ENCODE peak calls at places on chromosomes 2 and 18, in six cellular contexts. One of them, this sample, is unnamed.

GRCh38 chr18:58887613-58887963 is 22.9 kb downstream of the ZNF532 start:
- DNase-seq in amniotic stem cell: no peak
- DNase-seq in B cell: peak; percentile 55
- DNase-seq in activated gamma-delta T cell: no peak
- DNase-seq in IMR-90: no peak
- DNase-seq in nephron progenitor cell: no peak
- DNase-seq in this sample: peak; percentile 81

GRCh38 chr18:33957705-33958104 is 267.0 kb downstream of the NOL4 start:
- DNase-seq in amniotic stem cell: no peak
- DNase-seq in B cell: no peak
- DNase-seq in activated gamma-delta T cell: no peak
- DNase-seq in IMR-90: no peak
- DNase-seq in nephron progenitor cell: no peak
- DNase-seq in this sample: no peak

GRCh38 chr18:78378403-78378802 is 601.2 kb upstream of the SALL3 start:
- DNase-seq in amniotic stem cell: no peak
- DNase-seq in B cell: no peak
- DNase-seq in activated gamma-delta T cell: no peak
- DNase-seq in IMR-90: no peak
- DNase-seq in nephron progenitor cell: no peak
- DNase-seq in this sample: no peak

GRCh38 chr18:25805323-25805722 is 285.1 kb downstream of the SS18 start:
- DNase-seq in amniotic stem cell: no peak
- DNase-seq in B cell: no peak
- DNase-seq in activated gamma-delta T cell: no peak
- DNase-seq in IMR-90: peak; percentile 89
- DNase-seq in nephron progenitor cell: no peak
- DNase-seq in this sample: no peak

GRCh38 chr18:46711444-46711863 is 45.4 kb downstream of the ST8SIA5 start:
- DNase-seq in amniotic stem cell: no peak
- DNase-seq in B cell: no peak
- DNase-seq in activated gamma-delta T cell: no peak
- DNase-seq in IMR-90: no peak
- DNase-seq in nephron progenitor cell: no peak
- DNase-seq in this sample: no peak

GRCh38 chr2:171652411-171652775 is 34.9 kb upstream of the DYNC1I2 start:
- DNase-seq in amniotic stem cell: no peak
- DNase-seq in B cell: no peak
- DNase-seq in activated gamma-delta T cell: no peak
- DNase-seq in IMR-90: no peak
- DNase-seq in nephron progenitor cell: no peak
- DNase-seq in this sample: no peak

GRCh38 chr2:21915201-21915600 is 791.4 kb downstream of the TDRD15 start:
- DNase-seq in amniotic stem cell: no peak
- DNase-seq in B cell: no peak
- DNase-seq in activated gamma-delta T cell: no peak
- DNase-seq in IMR-90: no peak
- DNase-seq in nephron progenitor cell: no peak
- DNase-seq in this sample: no peak

GRCh38 chr2:239471011-239471792 is 70.4 kb upstream of the HDAC4 start:
- DNase-seq in amniotic stem cell: no peak
- DNase-seq in B cell: no peak
- DNase-seq in activated gamma-delta T cell: no peak
- DNase-seq in IMR-90: no peak
- DNase-seq in nephron progenitor cell: no peak
- DNase-seq in this sample: no peak

GRCh38 chr18:58714821-58715220 is 43.6 kb downstream of the MALT1 start:
- DNase-seq in amniotic stem cell: no peak
- DNase-seq in B cell: no peak
- DNase-seq in activated gamma-delta T cell: no peak
- DNase-seq in IMR-90: no peak
- DNase-seq in nephron progenitor cell: no peak
- DNase-seq in this sample: no peak

GRCh38 chr2:119178811-119179601 is 20.5 kb upstream of the C1QL2 start:
- DNase-seq in amniotic stem cell: no peak
- DNase-seq in B cell: no peak
- DNase-seq in activated gamma-delta T cell: no peak
- DNase-seq in IMR-90: no peak
- DNase-seq in nephron progenitor cell: no peak
- DNase-seq in this sample: no peak

GRCh38 chr2:153519260-153519875 is 40.8 kb upstream of the RPRM start:
- DNase-seq in amniotic stem cell: no peak
- DNase-seq in B cell: peak; percentile 48
- DNase-seq in activated gamma-delta T cell: no peak
- DNase-seq in IMR-90: peak; percentile 39
- DNase-seq in nephron progenitor cell: peak; percentile 76
- DNase-seq in this sample: no peak

GRCh38 chr2:127145255-127145899 is 38.4 kb upstream of the BIN1 start:
- DNase-seq in amniotic stem cell: no peak
- DNase-seq in B cell: no peak
- DNase-seq in activated gamma-delta T cell: no peak
- DNase-seq in IMR-90: peak; percentile 27
- DNase-seq in nephron progenitor cell: no peak
- DNase-seq in this sample: no peak

GRCh38 chr18:33630476-33630875 is 52.5 kb downstream of the ASXL3 start:
- DNase-seq in amniotic stem cell: no peak
- DNase-seq in B cell: no peak
- DNase-seq in activated gamma-delta T cell: no peak
- DNase-seq in IMR-90: no peak
- DNase-seq in nephron progenitor cell: no peak
- DNase-seq in this sample: no peak

GRCh38 chr18:56200381-56200831 is 438.0 kb downstream of the TXNL1 start:
- DNase-seq in amniotic stem cell: no peak
- DNase-seq in B cell: no peak
- DNase-seq in activated gamma-delta T cell: no peak
- DNase-seq in IMR-90: peak; percentile 88
- DNase-seq in nephron progenitor cell: no peak
- DNase-seq in this sample: no peak

GRCh38 chr2:83055338-83056010 is 1403.6 kb downstream of the SUCLG1 start:
- DNase-seq in amniotic stem cell: peak; percentile 36
- DNase-seq in B cell: no peak
- DNase-seq in activated gamma-delta T cell: no peak
- DNase-seq in IMR-90: peak; percentile 86
- DNase-seq in nephron progenitor cell: no peak
- DNase-seq in this sample: no peak

GRCh38 chr18:64330976-64331375 is 182.1 kb upstream of the LINC00305 start:
- DNase-seq in amniotic stem cell: no peak
- DNase-seq in B cell: no peak
- DNase-seq in activated gamma-delta T cell: no peak
- DNase-seq in IMR-90: no peak
- DNase-seq in nephron progenitor cell: no peak
- DNase-seq in this sample: no peak

GRCh38 chr18:23228102-23229051 is 93.1 kb downstream of the CABLES1 start:
- DNase-seq in amniotic stem cell: no peak
- DNase-seq in B cell: peak; percentile 56
- DNase-seq in activated gamma-delta T cell: no peak
- DNase-seq in IMR-90: peak; percentile 75
- DNase-seq in nephron progenitor cell: no peak
- DNase-seq in this sample: no peak

GRCh38 chr2:176553685-176554106 is 284.5 kb downstream of the MTX2 start:
- DNase-seq in amniotic stem cell: no peak
- DNase-seq in B cell: peak; percentile 37
- DNase-seq in activated gamma-delta T cell: no peak
- DNase-seq in IMR-90: peak; percentile 1
- DNase-seq in nephron progenitor cell: peak; percentile 43
- DNase-seq in this sample: peak; percentile 66

GRCh38 chr2:521853-522530 is 155.2 kb downstream of the TMEM18 start:
- DNase-seq in amniotic stem cell: no peak
- DNase-seq in B cell: no peak
- DNase-seq in activated gamma-delta T cell: no peak
- DNase-seq in IMR-90: no peak
- DNase-seq in nephron progenitor cell: no peak
- DNase-seq in this sample: no peak

GRCh38 chr2:67641709-67642397 is 244.7 kb downstream of the ETAA1 start:
- DNase-seq in amniotic stem cell: no peak
- DNase-seq in B cell: no peak
- DNase-seq in activated gamma-delta T cell: no peak
- DNase-seq in IMR-90: peak; percentile 73
- DNase-seq in nephron progenitor cell: no peak
- DNase-seq in this sample: no peak

GRCh38 chr2:28398101-28398834 is 5.6 kb downstream of the FOSL2 start:
- DNase-seq in amniotic stem cell: peak; percentile 11
- DNase-seq in B cell: no peak
- DNase-seq in activated gamma-delta T cell: no peak
- DNase-seq in IMR-90: peak; percentile 74
- DNase-seq in nephron progenitor cell: no peak
- DNase-seq in this sample: no peak

GRCh38 chr18:6591491-6591890 is 138.0 kb upstream of the ARHGAP28 start:
- DNase-seq in amniotic stem cell: no peak
- DNase-seq in B cell: no peak
- DNase-seq in activated gamma-delta T cell: no peak
- DNase-seq in IMR-90: peak; percentile 44
- DNase-seq in nephron progenitor cell: no peak
- DNase-seq in this sample: no peak

GRCh38 chr2:27509326-27509725 is 12.7 kb downstream of the GCKR start:
- DNase-seq in amniotic stem cell: no peak
- DNase-seq in B cell: no peak
- DNase-seq in activated gamma-delta T cell: no peak
- DNase-seq in IMR-90: peak; percentile 62
- DNase-seq in nephron progenitor cell: no peak
- DNase-seq in this sample: no peak

GRCh38 chr2:240465268-240465764 is 29.9 kb downstream of the GPC1 start:
- DNase-seq in amniotic stem cell: no peak
- DNase-seq in B cell: peak; percentile 1
- DNase-seq in activated gamma-delta T cell: no peak
- DNase-seq in IMR-90: no peak
- DNase-seq in nephron progenitor cell: peak; percentile 2
- DNase-seq in this sample: peak; percentile 39

GRCh38 chr2:40204268-40204667 is 247.6 kb downstream of the SLC8A1 start:
- DNase-seq in amniotic stem cell: no peak
- DNase-seq in B cell: no peak
- DNase-seq in activated gamma-delta T cell: no peak
- DNase-seq in IMR-90: peak; percentile 58
- DNase-seq in nephron progenitor cell: no peak
- DNase-seq in this sample: no peak

GRCh38 chr2:113124181-113124961 is 3.0 kb upstream of the IL1RN start:
- DNase-seq in amniotic stem cell: no peak
- DNase-seq in B cell: no peak
- DNase-seq in activated gamma-delta T cell: no peak
- DNase-seq in IMR-90: peak; percentile 17
- DNase-seq in nephron progenitor cell: no peak
- DNase-seq in this sample: no peak

GRCh38 chr18:67581178-67581577 is 64.7 kb upstream of the DSEL start:
- DNase-seq in amniotic stem cell: no peak
- DNase-seq in B cell: no peak
- DNase-seq in activated gamma-delta T cell: no peak
- DNase-seq in IMR-90: no peak
- DNase-seq in nephron progenitor cell: no peak
- DNase-seq in this sample: no peak

GRCh38 chr18:33596178-33596854 is 18.3 kb downstream of the ASXL3 start:
- DNase-seq in amniotic stem cell: peak; percentile 10
- DNase-seq in B cell: no peak
- DNase-seq in activated gamma-delta T cell: no peak
- DNase-seq in IMR-90: peak; percentile 68
- DNase-seq in nephron progenitor cell: no peak
- DNase-seq in this sample: no peak

GRCh38 chr2:159849160-159849813 is 51.3 kb upstream of the CD302 start:
- DNase-seq in amniotic stem cell: no peak
- DNase-seq in B cell: no peak
- DNase-seq in activated gamma-delta T cell: no peak
- DNase-seq in IMR-90: no peak
- DNase-seq in nephron progenitor cell: no peak
- DNase-seq in this sample: no peak

GRCh38 chr2:212811036-212811805 is 272.6 kb upstream of the ERBB4 start:
- DNase-seq in amniotic stem cell: no peak
- DNase-seq in B cell: no peak
- DNase-seq in activated gamma-delta T cell: no peak
- DNase-seq in IMR-90: peak; percentile 73
- DNase-seq in nephron progenitor cell: no peak
- DNase-seq in this sample: no peak

GRCh38 chr2:14543284-14543683 is 89.2 kb upstream of the LRATD1 start:
- DNase-seq in amniotic stem cell: no peak
- DNase-seq in B cell: no peak
- DNase-seq in activated gamma-delta T cell: no peak
- DNase-seq in IMR-90: peak; percentile 54
- DNase-seq in nephron progenitor cell: no peak
- DNase-seq in this sample: no peak